ENCODE peak calls at places on chromosomes 4 and X, in eight cellular contexts. V is hepatic stellate cell; K is stimulated activated CD8-positive, alpha-beta memory T cell treated with anti-CD3 and anti-CD28 coated beads, Interleukin-7, amount 100 ng/mL, for 24 hours; A is stimulated activated naive CD8-positive, alpha-beta T cell treated with anti-CD3 and anti-CD28 coated beads, Interleukin-15, Interleukin-2, amounts not matched to agents 100 U/mL and 50 U/mL, for 24 hours; W is H7; I is activated naive CD4-positive, alpha-beta T cell; H is AML-193; L is right lobe of liver. O is an unnamed sample.

GRCh38 chr4:138851626-138852443 is 163.7 kb upstream of the NOCT start:
- DNase-seq in V (no peak), K (no peak), A (no peak), W (peak), I (no peak), H (no peak), L (no peak), O (no peak)

GRCh38 chr4:122908223-122908622 is 14.2 kb downstream of the NUDT6 start:
- DNase-seq in V (no peak), K (no peak), A (no peak), W (no peak), I (no peak), H (no peak), L (no peak), O (no peak)

GRCh38 chr4:6150046-6150735 is 50.2 kb downstream of the JAKMIP1 start:
- DNase-seq in V (no peak), K (no peak), A (no peak), W (no peak), I (no peak), H (no peak), L (no peak), O (no peak)

GRCh38 chr4:159549092-159549491 is 446.2 kb downstream of the RAPGEF2 start:
- DNase-seq in V (no peak), K (no peak), A (no peak), W (no peak), I (no peak), H (no peak), L (no peak), O (peak)

GRCh38 chr4:101201421-101201820 is 145.9 kb downstream of the PPP3CA start:
- DNase-seq in V (no peak), K (no peak), A (no peak), W (no peak), I (no peak), H (no peak), L (no peak), O (peak)

GRCh38 chr4:83043801-83044407 is 8.9 kb downstream of the COPS4 start:
- DNase-seq in V (peak), K (no peak), A (no peak), W (no peak), I (no peak), H (no peak), L (no peak), O (peak)

GRCh38 chrX:120358687-120359086 is 3.2 kb upstream of the ATP1B4 start:
- DNase-seq in V (no peak), K (no peak), A (peak), W (no peak), I (no peak), H (no peak), L (no peak), O (peak)

GRCh38 chr4:84938316-84938715 is 28.2 kb downstream of the WDFY3 start:
- DNase-seq in V (peak), K (no peak), A (no peak), W (no peak), I (no peak), H (no peak), L (no peak), O (peak)

GRCh38 chrX:12210921-12211320 is 72.6 kb downstream of the FRMPD4 start:
- DNase-seq in V (peak), K (no peak), A (no peak), W (no peak), I (no peak), H (no peak), L (no peak), O (peak)

GRCh38 chr4:94595880-94596483 is 144.2 kb downstream of the PDLIM5 start:
- DNase-seq in V (no peak), K (no peak), A (no peak), W (peak), I (no peak), H (peak), L (no peak), O (peak)

GRCh38 chr4:23130845-23131244 is 438.1 kb downstream of the GBA3 start:
- DNase-seq in V (no peak), K (no peak), A (no peak), W (no peak), I (no peak), H (no peak), L (no peak), O (peak)

GRCh38 chr4:16725252-16725651 is 173.2 kb downstream of the LDB2 start:
- DNase-seq in V (no peak), K (no peak), A (no peak), W (no peak), I (no peak), H (no peak), L (no peak), O (no peak)

GRCh38 chr4:70239497-70239896 is 2.9 kb upstream of the CSN3 start:
- DNase-seq in V (no peak), K (no peak), A (no peak), W (no peak), I (no peak), H (no peak), L (no peak), O (no peak)

GRCh38 chr4:41661447-41662076 is 87.0 kb downstream of the PHOX2B start:
- DNase-seq in V (peak), K (peak), A (peak), W (peak), I (no peak), H (peak), L (peak), O (peak)

GRCh38 chrX:120260369-120260768 is 9.8 kb downstream of the ZBTB33 start:
- DNase-seq in V (no peak), K (no peak), A (no peak), W (no peak), I (no peak), H (no peak), L (no peak), O (peak)

GRCh38 chr4:140227286-140227685 is 73.3 kb upstream of the MAML3 start:
- DNase-seq in V (no peak), K (no peak), A (no peak), W (no peak), I (no peak), H (no peak), L (no peak), O (no peak)

GRCh38 chrX:135629342-135629741 is 84.1 kb upstream of the CT45A1 start:
- DNase-seq in V (no peak), K (no peak), A (no peak), W (no peak), I (no peak), H (no peak), L (no peak), O (no peak)

GRCh38 chrX:1542994-1543725 is 6.2 kb upstream of the P2RY8 start:
- DNase-seq in V (no peak), K (no peak), A (no peak), W (no peak), I (no peak), H (no peak), L (peak), O (no peak)

GRCh38 chr4:188437535-188437934 is 298.3 kb downstream of the TRIML1 start:
- DNase-seq in V (no peak), K (no peak), A (no peak), W (no peak), I (no peak), H (no peak), L (no peak), O (peak)

GRCh38 chrX:12595746-12596145 is 195.5 kb upstream of the PRPS2 start:
- DNase-seq in V (no peak), K (no peak), A (no peak), W (no peak), I (no peak), H (no peak), L (no peak), O (no peak)

GRCh38 chr4:143531368-143531767 is 17.9 kb downstream of the SMARCA5 start:
- DNase-seq in V (no peak), K (no peak), A (no peak), W (no peak), I (no peak), H (peak), L (no peak), O (peak)

GRCh38 chr4:146407669-146408084 is 114.1 kb downstream of the SLC10A7 start:
- DNase-seq in V (peak), K (no peak), A (no peak), W (no peak), I (no peak), H (no peak), L (no peak), O (peak)

GRCh38 chrX:12878536-12878935 is 11.7 kb downstream of the TLR7 start:
- DNase-seq in V (no peak), K (no peak), A (no peak), W (no peak), I (no peak), H (no peak), L (no peak), O (peak)

GRCh38 chr4:167100120-167100519 is 134.2 kb downstream of the SPOCK3 start:
- DNase-seq in V (no peak), K (no peak), A (no peak), W (no peak), I (no peak), H (no peak), L (no peak), O (peak)

GRCh38 chr4:119598521-119598920 is 30.1 kb downstream of the PDE5A start:
- DNase-seq in V (no peak), K (no peak), A (no peak), W (no peak), I (no peak), H (no peak), L (no peak), O (no peak)

GRCh38 chr4:73066928-73067327 is 2.6 kb downstream of the COX18 start:
- DNase-seq in V (no peak), K (no peak), A (no peak), W (no peak), I (no peak), H (no peak), L (no peak), O (no peak)

GRCh38 chr4:128358231-128358902 is 70.8 kb upstream of the PGRMC2 start:
- DNase-seq in V (peak), K (no peak), A (no peak), W (no peak), I (no peak), H (no peak), L (no peak), O (peak)

GRCh38 chr4:2660596-2661211 is 95.4 kb downstream of the TNIP2 start:
- DNase-seq in V (no peak), K (no peak), A (no peak), W (no peak), I (no peak), H (no peak), L (no peak), O (no peak)

GRCh38 chr4:22416403-22416802 is 99.5 kb downstream of the ADGRA3 start:
- DNase-seq in V (no peak), K (no peak), A (no peak), W (no peak), I (no peak), H (no peak), L (no peak), O (no peak)

GRCh38 chrX:129961180-129962083 is 21.0 kb upstream of the BCORL1 start:
- DNase-seq in V (no peak), K (peak), A (peak), W (peak), I (peak), H (peak), L (peak), O (peak)

GRCh38 chrX:131704136-131704695 is 160.3 kb downstream of the OR13H1 start:
- DNase-seq in V (peak), K (no peak), A (no peak), W (no peak), I (peak), H (no peak), L (no peak), O (peak)

GRCh38 chrX:153408221-153408721 is 3.0 kb upstream of the ZFP92 start:
- DNase-seq in V (no peak), K (no peak), A (no peak), W (no peak), I (no peak), H (no peak), L (no peak), O (no peak)

GRCh38 chrX:42269186-42269585 is 345.8 kb upstream of the CASK start:
- DNase-seq in V (no peak), K (no peak), A (no peak), W (no peak), I (no peak), H (no peak), L (no peak), O (peak)

GRCh38 chrX:108199691-108200090 is 108.1 kb downstream of the ATG4A start:
- DNase-seq in V (no peak), K (no peak), A (peak), W (peak), I (no peak), H (peak), L (no peak), O (peak)

GRCh38 chr4:31169851-31170250 is 449.7 kb downstream of the PCDH7 start:
- DNase-seq in V (no peak), K (no peak), A (no peak), W (no peak), I (no peak), H (no peak), L (no peak), O (no peak)

GRCh38 chr4:41670982-41671381 is 77.5 kb downstream of the PHOX2B start:
- DNase-seq in V (no peak), K (no peak), A (no peak), W (no peak), I (no peak), H (no peak), L (no peak), O (no peak)

GRCh38 chrX:12887767-12888166 is 18.7 kb upstream of the TLR8 start:
- DNase-seq in V (no peak), K (no peak), A (no peak), W (no peak), I (no peak), H (no peak), L (no peak), O (no peak)

GRCh38 chrX:9339603-9340569 is 125.0 kb upstream of the TBL1X start:
- DNase-seq in V (no peak), K (no peak), A (no peak), W (peak), I (no peak), H (no peak), L (no peak), O (no peak)

GRCh38 chr4:20612313-20612712 is 87.9 kb upstream of the PACRGL start:
- DNase-seq in V (no peak), K (no peak), A (no peak), W (no peak), I (no peak), H (no peak), L (no peak), O (no peak)